ENCODE peak calls at places on chromosomes 16 and 17, in eight cellular contexts. X is activated T-cell treated with anti-CD3 and anti-CD28 coated beads for 1 hour; L is endothelial cell of umbilical vein; O is AG08395; K is activated naive CD4-positive, alpha-beta T cell treated with anti-CD3 and anti-CD28 coated beads for 36 hours; W is activated T-helper 9 cell treated with anti-CD3 and anti-CD28 coated beads, Interleukin-2, amount 50 U/mL, for 16 hours; E is fibroblast of the conjunctiva; A is kidney epithelial cell. T is an unnamed sample.

GRCh38 chr16:19185510-19185851 is 17.4 kb downstream of the SYT17 start:
- DNase-seq in O (no peak), A (no peak), X (no peak), W (no peak), L (no peak), K (no peak), E (no peak), T (no peak)

GRCh38 chr17:44919885-44920564 is 4.7 kb upstream of the GFAP start:
- DNase-seq in L (peak), W (peak), E (peak), K (peak), A (no peak), O (peak), X (peak), T (peak)

GRCh38 chr16:56279132-56279531 is 87.8 kb downstream of the GNAO1 start:
- DNase-seq in K (peak), W (peak), E (no peak), L (no peak), O (no peak), X (peak), A (no peak), T (no peak)

GRCh38 chr17:75404739-75405364 is 626 bp downstream of the GRB2 start:
- DNase-seq in X (peak), W (peak), K (peak), O (peak), L (peak), E (no peak), A (no peak), T (peak)

GRCh38 chr16:85036398-85037049 is 8.9 kb downstream of the KIAA0513 start:
- DNase-seq in L (no peak), E (no peak), A (no peak), O (no peak), W (no peak), K (no peak), X (no peak), T (no peak)

GRCh38 chr16:79887541-79888540 is 287.3 kb upstream of the MAF start:
- DNase-seq in X (no peak), W (no peak), O (no peak), E (no peak), L (no peak), A (no peak), K (no peak), T (no peak)

GRCh38 chr17:7330099-7331015 is 1.2 kb upstream of the NEURL4 start:
- DNase-seq in W (peak), A (no peak), X (peak), L (no peak), E (peak), K (peak), O (peak), T (no peak)

GRCh38 chr16:72689851-72690250 is 358.1 kb downstream of the ZFHX3 start:
- DNase-seq in L (no peak), A (no peak), W (no peak), E (no peak), X (no peak), O (peak), K (no peak), T (no peak)

GRCh38 chr17:38877130-38877851 is 7.4 kb downstream of the LASP1 start:
- DNase-seq in X (no peak), A (no peak), W (no peak), L (no peak), E (no peak), K (peak), O (no peak), T (no peak)

GRCh38 chr16:19765860-19766553 is 47.9 kb downstream of the IQCK start:
- DNase-seq in K (no peak), X (no peak), E (no peak), O (no peak), A (no peak), L (peak), W (no peak), T (peak)

GRCh38 chr17:5500804-5501391 is 14.5 kb downstream of the MIS12 start:
- DNase-seq in L (peak), X (peak), E (peak), O (peak), W (peak), K (peak), A (peak), T (peak)

GRCh38 chr17:68289936-68290267 is 1.0 kb downstream of the SLC16A6 start:
- DNase-seq in A (no peak), O (no peak), E (no peak), X (no peak), L (no peak), K (peak), W (no peak), T (no peak)

GRCh38 chr16:84312783-84313382 is 18.2 kb downstream of the WFDC1 start:
- DNase-seq in A (no peak), K (no peak), L (no peak), E (no peak), X (no peak), W (no peak), O (no peak), T (no peak)

GRCh38 chr17:36705651-36706436 is 104.5 kb downstream of the MRM1 start:
- DNase-seq in A (no peak), L (peak), X (peak), W (peak), E (no peak), K (peak), O (peak), T (peak)

GRCh38 chr16:1323296-1324239 is 9.9 kb upstream of the BAIAP3 start:
- DNase-seq in A (no peak), L (no peak), X (no peak), E (no peak), W (no peak), O (no peak), K (no peak), T (no peak)

GRCh38 chr17:48622857-48623256 is 3.3 kb downstream of the HOXB9 start:
- DNase-seq in K (no peak), W (no peak), L (no peak), E (no peak), O (no peak), A (no peak), X (no peak), T (no peak)